ENCODE peak calls at places on chromosomes 11 and 22, in five cellular contexts. One of them, this sample, is unnamed.
A peak's percentile ranks its signal among the peaks of the same experiment; 100 is the strongest.

GRCh38 chr22:40221055-40221414 is 43.3 kb downstream of the TNRC6B start:
- DNase-seq in esophagus squamous epithelium: no peak
- DNase-seq in GM19239: no peak
- DNase-seq in Peyer's patch: no peak
- DNase-seq in HEK293T: no peak
- DNase-seq in this sample: no peak

GRCh38 chr22:48523761-48524160 is 1303.9 kb downstream of the BRD1 start:
- DNase-seq in esophagus squamous epithelium: no peak
- DNase-seq in GM19239: no peak
- DNase-seq in Peyer's patch: no peak
- DNase-seq in HEK293T: no peak
- DNase-seq in this sample: no peak

GRCh38 chr22:37428649-37429586 is 1.6 kb upstream of the ELFN2 start:
- DNase-seq in esophagus squamous epithelium: no peak
- DNase-seq in GM19239: peak; percentile 91
- DNase-seq in Peyer's patch: peak; percentile 44
- DNase-seq in HEK293T: peak; percentile 83
- DNase-seq in this sample: peak; percentile 45

GRCh38 chr11:77471520-77472234 is 2.2 kb downstream of the PAK1 start:
- DNase-seq in esophagus squamous epithelium: no peak
- DNase-seq in GM19239: no peak
- DNase-seq in Peyer's patch: no peak
- DNase-seq in HEK293T: peak; percentile 34
- DNase-seq in this sample: peak; percentile 48

GRCh38 chr22:19429950-19430889 is 1.3 kb downstream of the HIRA start:
- DNase-seq in esophagus squamous epithelium: no peak
- DNase-seq in GM19239: peak; percentile 15
- DNase-seq in Peyer's patch: peak; percentile 28
- DNase-seq in HEK293T: peak; percentile 35
- DNase-seq in this sample: no peak

GRCh38 chr11:11436715-11437313 is 83.8 kb upstream of the CSNK2A3 start:
- DNase-seq in esophagus squamous epithelium: no peak
- DNase-seq in GM19239: no peak
- DNase-seq in Peyer's patch: no peak
- DNase-seq in HEK293T: no peak
- DNase-seq in this sample: no peak

GRCh38 chr11:85961930-85962363 is 106.8 kb downstream of the CCDC83 start:
- DNase-seq in esophagus squamous epithelium: no peak
- DNase-seq in GM19239: no peak
- DNase-seq in Peyer's patch: no peak
- DNase-seq in HEK293T: no peak
- DNase-seq in this sample: no peak

GRCh38 chr22:44738347-44738715 is 14.0 kb upstream of the ARHGAP8 start:
- DNase-seq in esophagus squamous epithelium: no peak
- DNase-seq in GM19239: no peak
- DNase-seq in Peyer's patch: no peak
- DNase-seq in HEK293T: no peak
- DNase-seq in this sample: no peak

GRCh38 chr11:101407324-101407723 is 176.5 kb downstream of the TRPC6 start:
- DNase-seq in esophagus squamous epithelium: no peak
- DNase-seq in GM19239: no peak
- DNase-seq in Peyer's patch: no peak
- DNase-seq in HEK293T: no peak
- DNase-seq in this sample: no peak